ENCODE peak calls at places on chromosomes 16 and 17, in seven cellular contexts. A, Y, H, R, L, D and G are unnamed samples.

GRCh38 chr16:86218479-86219170 is 291.7 kb upstream of the FOXF1 start:
- DNase-seq in Y (no peak), D (no peak), H (no peak), R (no peak), A (no peak), L (no peak), G (no peak)

GRCh38 chr17:4972752-4973151 is 5.1 kb upstream of the SPAG7 start:
- DNase-seq in R (no peak), H (no peak), D (no peak), L (no peak), A (no peak), Y (no peak), G (no peak)

GRCh38 chr16:66152841-66153525 is 213.5 kb upstream of the CDH5 start:
- DNase-seq in Y (no peak), L (peak; percentile 75), A (no peak), D (no peak), R (no peak), H (peak; percentile 78), G (no peak)

GRCh38 chr16:30904114-30904780 is 7.8 kb downstream of the CTF1 start:
- DNase-seq in D (no peak), Y (no peak), L (no peak), A (no peak), R (no peak), H (no peak), G (no peak)

GRCh38 chr16:87824991-87825841 is 44.1 kb downstream of the SLC7A5 start:
- DNase-seq in Y (no peak), D (no peak), A (no peak), L (no peak), H (no peak), R (no peak), G (no peak)

GRCh38 chr17:15981208-15981607 is 18.3 kb downstream of the ZSWIM7 start:
- DNase-seq in Y (no peak), R (no peak), A (no peak), D (no peak), H (no peak), L (no peak), G (no peak)

GRCh38 chr16:58464047-58464915 is 35.7 kb upstream of the NDRG4 start:
- DNase-seq in A (no peak), L (no peak), Y (no peak), H (no peak), D (no peak), R (peak; percentile 20), G (no peak)

GRCh38 chr16:74034862-74035261 is 261.8 kb upstream of the PSMD7 start:
- DNase-seq in L (peak; percentile 35), A (no peak), D (no peak), R (no peak), Y (no peak), H (peak; percentile 0), G (no peak)

GRCh38 chr16:19396555-19397011 is 21.1 kb upstream of the TMC5 start:
- DNase-seq in H (no peak), R (no peak), D (peak; percentile 96), L (no peak), A (no peak), Y (no peak), G (no peak)

GRCh38 chr17:78096093-78096492 is 32.5 kb downstream of the TMC6 start:
- DNase-seq in Y (no peak), A (no peak), D (no peak), R (no peak), H (no peak), L (no peak), G (no peak)

GRCh38 chr16:10256855-10257641 is 74.8 kb upstream of the GRIN2A start:
- DNase-seq in A (peak; percentile 6), D (no peak), H (peak; percentile 5), R (peak; percentile 19), Y (no peak), L (peak; percentile 25), G (peak; percentile 12)

GRCh38 chr17:38440614-38441397 is 12.5 kb downstream of the ARHGAP23 start:
- DNase-seq in A (no peak), R (no peak), L (no peak), H (no peak), D (no peak), Y (no peak), G (no peak)

GRCh38 chr16:20747030-20747816 is 5.6 kb upstream of the THUMPD1 start:
- DNase-seq in R (no peak), H (no peak), A (no peak), D (no peak), L (no peak), Y (no peak), G (no peak)

GRCh38 chr17:9969301-9969935 is 64.3 kb upstream of the RCVRN start:
- DNase-seq in Y (no peak), R (no peak), L (no peak), A (no peak), D (no peak), H (no peak), G (no peak)

GRCh38 chr17:76841776-76842405 is 26.3 kb upstream of the MGAT5B start:
- DNase-seq in H (no peak), A (no peak), D (no peak), L (no peak), R (no peak), Y (no peak), G (no peak)

GRCh38 chr17:78396436-78397335 is 18.2 kb downstream of the PGS1 start:
- DNase-seq in Y (peak; percentile 72), H (peak; percentile 57), L (peak; percentile 68), D (peak; percentile 30), A (no peak), R (no peak), G (no peak)

GRCh38 chr16:8323153-8323552 is 267.2 kb downstream of the TMEM114 start:
- DNase-seq in D (no peak), R (no peak), Y (no peak), H (no peak), A (no peak), L (no peak), G (no peak)

GRCh38 chr16:30677931-30678585 is 19.8 kb downstream of the FBRS start:
- DNase-seq in R (no peak), H (no peak), A (no peak), Y (no peak), D (no peak), L (no peak), G (no peak)

GRCh38 chr17:2707721-2708584 is 3.6 kb downstream of the CLUH start:
- DNase-seq in L (no peak), D (no peak), H (no peak), R (no peak), Y (peak; percentile 87), A (no peak), G (no peak)

GRCh38 chr17:64938925-64939474 is 19.7 kb upstream of the LRRC37A3 start:
- DNase-seq in L (peak; percentile 36), R (peak; percentile 38), A (peak; percentile 12), Y (peak; percentile 82), D (no peak), H (peak; percentile 37), G (no peak)

GRCh38 chr17:51442112-51442865 is 181.9 kb downstream of the UTP18 start:
- DNase-seq in A (no peak), Y (no peak), H (no peak), L (no peak), R (no peak), D (no peak), G (no peak)

GRCh38 chr16:83983491-83983890 is 15.4 kb downstream of the NECAB2 start:
- DNase-seq in D (no peak), A (no peak), Y (no peak), R (no peak), L (no peak), H (peak; percentile 47), G (no peak)

GRCh38 chr16:61792194-61792904 is 243.9 kb downstream of the CDH8 start:
- DNase-seq in R (no peak), Y (no peak), D (no peak), H (peak; percentile 0), A (no peak), L (peak; percentile 91), G (no peak)

GRCh38 chr17:29615048-29615385 is 7.7 kb downstream of the CORO6 start:
- DNase-seq in A (peak; percentile 71), R (peak; percentile 64), H (peak; percentile 40), D (no peak), Y (no peak), L (peak; percentile 29), G (peak; percentile 74)

GRCh38 chr16:3074860-3075545 is 9.6 kb downstream of the IL32 start:
- DNase-seq in D (no peak), H (no peak), Y (peak; percentile 84), A (peak; percentile 85), R (peak; percentile 74), L (no peak), G (peak; percentile 90)